ENCODE peak calls at places on chromosomes 6 and 20, in four cellular contexts. One of them, this sample, is unnamed.

GRCh38 chr6:11785953-11786579 is 7.5 kb upstream of the ADTRP start:
- DNase-seq in T-helper 1 cell: peak; percentile 88
- DNase-seq in HTR-8/SVneo: no peak
- DNase-seq in NCI-H774: no peak
- DNase-seq in this sample: no peak

GRCh38 chr6:129592516-129593232 is 117.3 kb downstream of the ARHGAP18 start:
- DNase-seq in T-helper 1 cell: no peak
- DNase-seq in HTR-8/SVneo: no peak
- DNase-seq in NCI-H774: no peak
- DNase-seq in this sample: no peak

GRCh38 chr6:17964633-17965032 is 22.8 kb downstream of the KIF13A start:
- DNase-seq in T-helper 1 cell: no peak
- DNase-seq in HTR-8/SVneo: no peak
- DNase-seq in NCI-H774: no peak
- DNase-seq in this sample: no peak

GRCh38 chr6:6736753-6737654 is 148.5 kb downstream of the LY86 start:
- DNase-seq in T-helper 1 cell: no peak
- DNase-seq in HTR-8/SVneo: no peak
- DNase-seq in NCI-H774: no peak
- DNase-seq in this sample: no peak

GRCh38 chr6:125546827-125547226 is 202.6 kb upstream of the HEY2 start:
- DNase-seq in T-helper 1 cell: no peak
- DNase-seq in HTR-8/SVneo: no peak
- DNase-seq in NCI-H774: no peak
- DNase-seq in this sample: no peak

GRCh38 chr20:19828233-19828632 is 70.2 kb downstream of the RIN2 start:
- DNase-seq in T-helper 1 cell: peak; percentile 61
- DNase-seq in HTR-8/SVneo: peak; percentile 65
- DNase-seq in NCI-H774: peak; percentile 35
- DNase-seq in this sample: no peak

GRCh38 chr20:61299088-61299487 is 47.0 kb downstream of the CDH4 start:
- DNase-seq in T-helper 1 cell: no peak
- DNase-seq in HTR-8/SVneo: no peak
- DNase-seq in NCI-H774: no peak
- DNase-seq in this sample: no peak

GRCh38 chr6:135146160-135146920 is 34.8 kb upstream of the MYB start:
- DNase-seq in T-helper 1 cell: no peak
- DNase-seq in HTR-8/SVneo: peak; percentile 24
- DNase-seq in NCI-H774: peak; percentile 73
- DNase-seq in this sample: no peak

GRCh38 chr20:9572690-9573089 is 58.3 kb downstream of the LAMP5 start:
- DNase-seq in T-helper 1 cell: no peak
- DNase-seq in HTR-8/SVneo: no peak
- DNase-seq in NCI-H774: no peak
- DNase-seq in this sample: no peak

GRCh38 chr6:87588756-87589407 is 905 bp downstream of the RARS2 start:
- DNase-seq in T-helper 1 cell: no peak
- DNase-seq in HTR-8/SVneo: no peak
- DNase-seq in NCI-H774: no peak
- DNase-seq in this sample: no peak

GRCh38 chr20:49396230-49396629 is 86.2 kb downstream of the KCNB1 start:
- DNase-seq in T-helper 1 cell: no peak
- DNase-seq in HTR-8/SVneo: no peak
- DNase-seq in NCI-H774: no peak
- DNase-seq in this sample: no peak

GRCh38 chr6:38773338-38773737 is 58.2 kb downstream of the DNAH8 start:
- DNase-seq in T-helper 1 cell: peak; percentile 11
- DNase-seq in HTR-8/SVneo: no peak
- DNase-seq in NCI-H774: no peak
- DNase-seq in this sample: no peak

GRCh38 chr6:125986956-125987617 is 747 bp downstream of the TRMT11 start:
- DNase-seq in T-helper 1 cell: peak; percentile 39
- DNase-seq in HTR-8/SVneo: no peak
- DNase-seq in NCI-H774: peak; percentile 60
- DNase-seq in this sample: no peak

GRCh38 chr6:17417817-17418216 is 24.4 kb downstream of the CAP2 start:
- DNase-seq in T-helper 1 cell: no peak
- DNase-seq in HTR-8/SVneo: peak; percentile 86
- DNase-seq in NCI-H774: no peak
- DNase-seq in this sample: no peak

GRCh38 chr6:138569970-138570715 is 70.8 kb upstream of the NHSL1 start:
- DNase-seq in T-helper 1 cell: no peak
- DNase-seq in HTR-8/SVneo: no peak
- DNase-seq in NCI-H774: no peak
- DNase-seq in this sample: no peak

GRCh38 chr6:42224222-42225042 is 6.8 kb upstream of the MRPS10 start:
- DNase-seq in T-helper 1 cell: peak; percentile 84
- DNase-seq in HTR-8/SVneo: peak; percentile 65
- DNase-seq in NCI-H774: no peak
- DNase-seq in this sample: no peak

GRCh38 chr6:32046450-32047083 is 8.4 kb downstream of the CYP21A2 start:
- DNase-seq in T-helper 1 cell: no peak
- DNase-seq in HTR-8/SVneo: peak; percentile 27
- DNase-seq in NCI-H774: no peak
- DNase-seq in this sample: peak; percentile 55

GRCh38 chr6:107607109-107607508 is 117.2 kb downstream of the SOBP start:
- DNase-seq in T-helper 1 cell: no peak
- DNase-seq in HTR-8/SVneo: no peak
- DNase-seq in NCI-H774: no peak
- DNase-seq in this sample: no peak

GRCh38 chr6:132298344-132298949 is 102.8 kb downstream of the MOXD1 start:
- DNase-seq in T-helper 1 cell: no peak
- DNase-seq in HTR-8/SVneo: peak; percentile 8
- DNase-seq in NCI-H774: peak; percentile 33
- DNase-seq in this sample: peak; percentile 17

GRCh38 chr20:51767867-51768758 is at the start of gene ATP9A:
- DNase-seq in T-helper 1 cell: no peak
- DNase-seq in HTR-8/SVneo: peak; percentile 51
- DNase-seq in NCI-H774: no peak
- DNase-seq in this sample: peak; percentile 19

GRCh38 chr20:57043091-57043490 is 223.3 kb downstream of the BMP7 start:
- DNase-seq in T-helper 1 cell: no peak
- DNase-seq in HTR-8/SVneo: no peak
- DNase-seq in NCI-H774: no peak
- DNase-seq in this sample: no peak

GRCh38 chr20:17655286-17655651 is 26.8 kb downstream of the RRBP1 start:
- DNase-seq in T-helper 1 cell: no peak
- DNase-seq in HTR-8/SVneo: no peak
- DNase-seq in NCI-H774: no peak
- DNase-seq in this sample: no peak

GRCh38 chr6:113490356-113490755 is 366.8 kb upstream of the MARCKS start:
- DNase-seq in T-helper 1 cell: no peak
- DNase-seq in HTR-8/SVneo: no peak
- DNase-seq in NCI-H774: no peak
- DNase-seq in this sample: peak; percentile 3

GRCh38 chr6:42210551-42210950 is 7.1 kb downstream of the MRPS10 start:
- DNase-seq in T-helper 1 cell: no peak
- DNase-seq in HTR-8/SVneo: no peak
- DNase-seq in NCI-H774: peak; percentile 94
- DNase-seq in this sample: peak; percentile 87

GRCh38 chr6:110567957-110568696 is 91.7 kb upstream of the SLC22A16 start:
- DNase-seq in T-helper 1 cell: peak; percentile 41
- DNase-seq in HTR-8/SVneo: no peak
- DNase-seq in NCI-H774: peak; percentile 66
- DNase-seq in this sample: no peak

GRCh38 chr6:17281497-17282481 is 628 bp downstream of the RBM24 start:
- DNase-seq in T-helper 1 cell: no peak
- DNase-seq in HTR-8/SVneo: no peak
- DNase-seq in NCI-H774: no peak
- DNase-seq in this sample: no peak

GRCh38 chr20:34626978-34627377 is 49.9 kb downstream of the PIGU start:
- DNase-seq in T-helper 1 cell: no peak
- DNase-seq in HTR-8/SVneo: no peak
- DNase-seq in NCI-H774: no peak
- DNase-seq in this sample: no peak

GRCh38 chr6:88650029-88650619 is 313.3 kb downstream of the RNGTT start:
- DNase-seq in T-helper 1 cell: peak; percentile 22
- DNase-seq in HTR-8/SVneo: no peak
- DNase-seq in NCI-H774: no peak
- DNase-seq in this sample: no peak

GRCh38 chr6:97275809-97276208 is 7.2 kb downstream of the MMS22L start:
- DNase-seq in T-helper 1 cell: no peak
- DNase-seq in HTR-8/SVneo: no peak
- DNase-seq in NCI-H774: no peak
- DNase-seq in this sample: no peak